ENCODE peak calls at places on chromosomes 12 and 14, in ten cellular contexts. L, J, F, Z, N, R, D, I, T and H are unnamed samples.

GRCh38 chr12:49054096-49054495 is 6.5 kb downstream of the KMT2D start:
- DNase-seq in L (no peak), J (no peak), F (no peak), Z (no peak), N (peak), R (no peak), D (no peak), I (no peak), T (no peak), H (no peak)

GRCh38 chr14:96126339-96126770 is 78.3 kb upstream of the BDKRB2 start:
- DNase-seq in L (no peak), J (no peak), F (peak), Z (no peak), N (no peak), R (no peak), D (no peak), I (no peak), T (no peak), H (peak)

GRCh38 chr12:86186449-86186848 is 69.7 kb downstream of the MGAT4C start:
- DNase-seq in L (no peak), J (no peak), F (no peak), Z (no peak), N (no peak), R (no peak), D (no peak), I (no peak), T (no peak), H (no peak)

GRCh38 chr12:24838531-24838950 is 110.4 kb downstream of the BCAT1 start:
- DNase-seq in L (no peak), J (no peak), F (peak), Z (no peak), N (no peak), R (no peak), D (no peak), I (no peak), T (peak), H (peak)

GRCh38 chr12:67280088-67280487 is 10.9 kb downstream of the CAND1 start:
- DNase-seq in L (no peak), J (no peak), F (no peak), Z (no peak), N (no peak), R (no peak), D (no peak), I (no peak), T (no peak), H (no peak)

GRCh38 chr12:47905313-47905730 is 528 bp upstream of the VDR start:
- DNase-seq in L (no peak), J (no peak), F (no peak), Z (peak), N (peak), R (peak), D (no peak), I (peak), T (peak), H (no peak)

GRCh38 chr12:65324056-65324455 is 45.6 kb downstream of the MSRB3 start:
- DNase-seq in L (no peak), J (no peak), F (peak), Z (no peak), N (no peak), R (no peak), D (no peak), I (no peak), T (no peak), H (no peak)

GRCh38 chr14:37592288-37593274 is 2.5 kb downstream of the FOXA1 start:
- DNase-seq in L (no peak), J (no peak), F (no peak), Z (peak), N (peak), R (no peak), D (no peak), I (no peak), T (peak), H (no peak)

GRCh38 chr12:122834229-122834920 is 882 bp upstream of the HIP1R start:
- DNase-seq in L (no peak), J (peak), F (peak), Z (peak), N (peak), R (no peak), D (no peak), I (peak), T (peak), H (no peak)

GRCh38 chr12:72491399-72491798 is 219.2 kb downstream of the TRHDE start:
- DNase-seq in L (no peak), J (no peak), F (peak), Z (no peak), N (no peak), R (no peak), D (no peak), I (no peak), T (no peak), H (no peak)